ENCODE peak calls at places on chromosome 20, in four cellular contexts. Q is transverse colon, U is right lobe of liver, A is A549. G is an unnamed sample.

GRCh38 chr20:11686900-11687543 is 230.7 kb upstream of the BTBD3 start:
- DNase-seq in Q (peak; percentile 30), U (peak; percentile 46), A (no peak), G (peak; percentile 62)

GRCh38 chr20:24781061-24781980 is 167.7 kb upstream of the CST7 start:
- DNase-seq in Q (no peak), U (peak; percentile 34), A (peak; percentile 40), G (peak; percentile 47)

GRCh38 chr20:17556842-17557674 is 12.8 kb upstream of the DSTN start:
- DNase-seq in Q (peak; percentile 73), U (peak; percentile 84), A (no peak), G (no peak)

GRCh38 chr20:50189681-50190250 is 864 bp upstream of the CEBPB start:
- DNase-seq in Q (peak; percentile 88), U (peak; percentile 89), A (no peak), G (peak; percentile 91)

GRCh38 chr20:2804921-2805681 is 4.7 kb upstream of the CPXM1 start:
- DNase-seq in Q (no peak), U (no peak), A (no peak), G (peak; percentile 70)

GRCh38 chr20:57663241-57663640 is 43.0 kb upstream of the ZBP1 start:
- DNase-seq in Q (peak; percentile 3), U (peak; percentile 13), A (no peak), G (peak; percentile 55)

GRCh38 chr20:10864076-10864672 is 190.4 kb upstream of the JAG1 start:
- DNase-seq in Q (peak; percentile 86), U (no peak), A (no peak), G (no peak)

GRCh38 chr20:19937651-19938420 is 79.3 kb upstream of the NAA20 start:
- DNase-seq in Q (no peak), U (no peak), A (no peak), G (no peak)

GRCh38 chr20:12827796-12828406 is 180.9 kb upstream of the SPTLC3 start:
- DNase-seq in Q (no peak), U (no peak), A (no peak), G (no peak)

GRCh38 chr20:17640146-17640874 is 41.7 kb downstream of the RRBP1 start:
- DNase-seq in Q (no peak), U (no peak), A (no peak), G (no peak)

GRCh38 chr20:10339609-10340008 is 94.4 kb downstream of the MKKS start:
- DNase-seq in Q (no peak), U (no peak), A (no peak), G (no peak)

GRCh38 chr20:46713957-46714834 is 4.7 kb downstream of the SLC2A10 start:
- DNase-seq in Q (peak; percentile 73), U (peak; percentile 52), A (no peak), G (no peak)

GRCh38 chr20:40511478-40511877 is 177.6 kb downstream of the MAFB start:
- DNase-seq in Q (no peak), U (peak; percentile 67), A (no peak), G (no peak)

GRCh38 chr20:57654363-57654997 is 34.3 kb upstream of the ZBP1 start:
- DNase-seq in Q (peak; percentile 65), U (peak; percentile 31), A (peak; percentile 87), G (peak; percentile 81)

GRCh38 chr20:50992733-50993457 is 30.0 kb downstream of the KCNG1 start:
- DNase-seq in Q (peak; percentile 51), U (no peak), A (peak; percentile 89), G (no peak)

GRCh38 chr20:47713941-47714450 is 71.3 kb downstream of the SULF2 start:
- DNase-seq in Q (no peak), U (peak; percentile 75), A (no peak), G (no peak)

GRCh38 chr20:35216541-35216940 is 9.9 kb upstream of the MMP24 start:
- DNase-seq in Q (no peak), U (no peak), A (no peak), G (no peak)

GRCh38 chr20:47295921-47296426 is 60.5 kb downstream of the ZMYND8 start:
- DNase-seq in Q (no peak), U (no peak), A (no peak), G (no peak)

GRCh38 chr20:6533828-6534388 is 233.6 kb upstream of the BMP2 start:
- DNase-seq in Q (no peak), U (no peak), A (no peak), G (no peak)

GRCh38 chr20:906703-907102 is 9.4 kb downstream of the ANGPT4 start:
- DNase-seq in Q (no peak), U (no peak), A (no peak), G (peak; percentile 31)

GRCh38 chr20:51014797-51015722 is 7.8 kb downstream of the KCNG1 start:
- DNase-seq in Q (peak; percentile 61), U (no peak), A (peak; percentile 84), G (peak; percentile 59)

GRCh38 chr20:49656304-49656703 is 57.4 kb downstream of the B4GALT5 start:
- DNase-seq in Q (no peak), U (no peak), A (no peak), G (no peak)

GRCh38 chr20:62716198-62716940 is 7.7 kb downstream of the NTSR1 start:
- DNase-seq in Q (no peak), U (no peak), A (no peak), G (no peak)

GRCh38 chr20:62714006-62714405 is 5.4 kb downstream of the NTSR1 start:
- DNase-seq in Q (no peak), U (no peak), A (no peak), G (no peak)

GRCh38 chr20:62716941-62717310 is 8.3 kb downstream of the NTSR1 start:
- DNase-seq in Q (no peak), U (no peak), A (no peak), G (no peak)

GRCh38 chr20:62714799-62715198 is 6.2 kb downstream of the NTSR1 start:
- DNase-seq in Q (no peak), U (no peak), A (no peak), G (no peak)

DNA sequence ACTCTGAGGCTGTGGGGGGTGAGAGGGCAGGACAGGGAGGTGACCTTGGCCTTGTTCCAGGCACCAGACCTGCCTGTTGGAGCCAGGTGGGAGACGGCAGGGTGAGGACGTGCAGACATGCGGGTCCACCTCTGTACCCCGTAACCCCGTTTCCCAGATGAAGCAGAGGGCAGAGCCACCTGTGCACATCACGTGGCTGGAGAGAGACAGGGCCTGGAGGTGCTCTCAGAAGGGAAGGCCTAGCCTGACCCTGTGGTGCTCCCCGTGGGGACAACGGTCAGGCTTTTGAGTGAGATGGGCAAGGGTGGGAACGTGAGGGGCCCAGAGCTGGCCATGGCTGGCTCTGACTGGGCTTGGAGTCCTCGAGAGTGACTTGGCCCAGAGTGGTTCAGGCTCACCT is 6.6 kb downstream of the NTSR1 start:
- DNase-seq in Q (no peak), U (no peak), A (no peak), G (no peak)
- TF ChIP-seq CTCF in Q (no peak), U (no peak), A (no peak), G (no peak)

GRCh38 chr20:31669876-31670275 is 32.2 kb downstream of the COX4I2 start:
- DNase-seq in Q (no peak), U (no peak), A (no peak), G (no peak)
- TF ChIP-seq POLR2A in Q (no peak), U (no peak), A (no peak), G (no peak)

GRCh38 chr20:7943891-7944290 is 3.6 kb upstream of the HAO1 start:
- DNase-seq in Q (no peak), U (no peak), A (no peak), G (no peak)
- TF ChIP-seq CTCF in Q (no peak), U (no peak), A (no peak), G (no peak)

GRCh38 chr20:37346232-37346525 is 239 bp downstream of the SRC start:
- DNase-seq in Q (no peak), U (no peak), A (no peak), G (no peak)

GRCh38 chr20:37346526-37347346 is 796 bp downstream of the SRC start:
- DNase-seq in Q (no peak), U (no peak), A (no peak), G (peak; percentile 75)

GRCh38 chr20:37343994-37344355 is 2.0 kb upstream of the SRC start:
- DNase-seq in Q (no peak), U (no peak), A (no peak), G (no peak)

GRCh38 chr20:37344506-37345338 is 1.2 kb upstream of the SRC start:
- DNase-seq in Q (peak; percentile 87), U (no peak), A (peak; percentile 68), G (peak; percentile 55)

DNA sequence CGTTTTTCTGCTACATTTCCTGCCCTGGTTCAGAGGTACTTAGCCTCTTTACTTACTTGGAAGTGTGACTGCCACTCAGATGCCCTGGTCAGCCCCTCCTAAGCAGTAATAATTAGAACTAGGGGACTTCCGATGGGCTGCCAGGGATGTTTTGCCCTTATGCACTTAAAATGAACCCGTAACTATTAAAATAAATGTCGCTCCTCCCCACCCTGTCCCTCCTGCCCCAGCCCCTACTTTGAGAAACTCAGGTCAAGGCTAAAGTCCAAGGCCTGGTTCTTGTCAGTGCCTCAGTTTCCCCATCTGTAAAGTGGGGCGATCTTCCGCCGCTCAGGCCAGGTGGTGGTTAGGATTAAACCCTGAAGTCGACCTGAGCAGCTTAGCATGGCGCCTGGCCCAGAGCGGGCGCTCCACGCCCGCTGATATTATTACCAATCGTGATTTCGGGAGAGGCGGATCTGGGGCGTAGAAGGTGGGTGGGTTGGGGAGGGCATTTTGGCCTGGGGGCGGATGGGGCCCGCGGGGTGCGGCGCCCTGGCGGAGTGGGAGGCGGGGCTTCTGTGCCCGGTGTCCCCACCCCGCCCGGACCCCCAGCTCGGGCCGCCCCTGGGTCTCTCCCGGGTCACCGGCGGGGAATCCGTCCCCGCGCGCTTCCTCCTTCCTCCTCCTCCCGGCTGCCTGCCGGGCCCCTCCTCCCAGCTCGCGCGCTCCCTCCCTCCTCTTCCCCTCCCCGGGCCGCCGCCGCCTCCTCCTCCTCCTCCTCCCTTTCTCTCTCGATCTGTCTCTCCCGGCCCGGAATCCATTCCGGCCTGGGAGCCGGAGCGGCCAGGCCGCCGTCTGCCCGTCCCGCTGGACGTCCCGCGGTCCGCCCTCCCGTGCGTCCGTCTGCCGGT is at the start of gene SRC:
- DNase-seq in Q (peak; percentile 91), U (peak; percentile 84), A (peak; percentile 68), G (peak; percentile 91)
- TF ChIP-seq POLR2A in Q (peak; percentile 76), U (peak; percentile 44), A (peak; percentile 80), G (peak; percentile 11)

GRCh38 chr20:21643417-21643816 is 62.0 kb upstream of the PAX1 start:
- DNase-seq in Q (no peak), U (no peak), A (no peak), G (no peak)

GRCh38 chr20:21640556-21640955 is 64.9 kb upstream of the PAX1 start:
- DNase-seq in Q (no peak), U (no peak), A (no peak), G (no peak)
- TF ChIP-seq CTCF in Q (no peak), U (no peak), A (no peak), G (no peak)

DNA sequence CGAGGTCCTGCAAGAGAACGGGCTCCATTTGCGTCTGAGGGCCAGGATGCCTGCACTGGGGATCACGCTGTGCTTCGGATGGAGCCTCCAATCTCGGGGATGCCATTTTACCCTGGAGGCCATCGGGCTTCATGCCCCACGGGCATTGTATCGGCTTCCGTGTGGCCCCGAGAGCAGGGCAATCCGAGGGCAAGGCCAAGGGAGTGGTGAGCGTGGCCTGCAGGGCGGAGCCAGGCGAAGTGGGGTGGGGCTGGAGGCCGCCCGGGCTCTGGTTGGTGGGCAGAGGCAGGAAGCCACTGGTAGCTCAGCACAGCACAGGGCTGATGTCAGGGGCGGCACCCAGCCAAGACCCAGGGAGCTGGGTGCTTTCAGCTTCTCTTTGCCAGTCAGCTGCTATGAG is 57.5 kb upstream of the BHLHE23 start:
- DNase-seq in Q (no peak), U (peak; percentile 13), A (no peak), G (peak; percentile 44)
- TF ChIP-seq POLR2A in Q (no peak), U (no peak), A (no peak), G (no peak)

GRCh38 chr20:56202493-56203077 is 45.9 kb upstream of the MC3R start:
- DNase-seq in Q (no peak), U (no peak), A (peak; percentile 7), G (no peak)
- TF ChIP-seq CTCF in Q (peak; percentile 23), U (peak; percentile 53), A (peak; percentile 31), G (no peak)

G was measured in spleen.